ENCODE peak calls at places on chromosome 7, in five cellular contexts. Q, K, I, O and T are unnamed samples.

GRCh38 chr7:98352621-98353020 is 48.3 kb downstream of the BAIAP2L1 start:
- DNase-seq in Q (peak), K (no peak), I (no peak), O (no peak), T (no peak)

GRCh38 chr7:27600247-27600646 is 62.4 kb downstream of the HIBADH start:
- DNase-seq in Q (no peak), K (peak), I (no peak), O (no peak), T (no peak)

GRCh38 chr7:1721047-1721687 is 51.1 kb downstream of the ELFN1 start:
- DNase-seq in Q (no peak), K (no peak), I (no peak), O (no peak), T (no peak)

GRCh38 chr7:28130277-28130676 is 50.3 kb downstream of the JAZF1 start:
- DNase-seq in Q (no peak), K (no peak), I (no peak), O (no peak), T (no peak)

GRCh38 chr7:86645174-86645566 is 1.5 kb downstream of the GRM3 start:
- DNase-seq in Q (no peak), K (no peak), I (no peak), O (no peak), T (no peak)

GRCh38 chr7:85765698-85766298 is 578.9 kb upstream of the SEMA3D start:
- DNase-seq in Q (no peak), K (peak), I (no peak), O (no peak), T (no peak)

GRCh38 chr7:19110026-19110777 is 7.2 kb downstream of the TWIST1 start:
- DNase-seq in Q (no peak), K (no peak), I (no peak), O (no peak), T (no peak)

GRCh38 chr7:55449205-55449991 is 84.3 kb downstream of the LANCL2 start:
- DNase-seq in Q (no peak), K (no peak), I (no peak), O (no peak), T (no peak)

GRCh38 chr7:32958046-32959025 is 1.1 kb downstream of the FKBP9 start:
- DNase-seq in Q (no peak), K (peak), I (no peak), O (peak), T (no peak)

GRCh38 chr7:674454-675410 is 51.8 kb upstream of the DNAAF5 start:
- DNase-seq in Q (no peak), K (no peak), I (no peak), O (no peak), T (no peak)

GRCh38 chr7:8065356-8065813 is 96.8 kb downstream of the GLCCI1 start:
- DNase-seq in Q (no peak), K (no peak), I (no peak), O (no peak), T (no peak)

GRCh38 chr7:41237956-41238355 is 464.9 kb downstream of the INHBA start:
- DNase-seq in Q (no peak), K (no peak), I (no peak), O (no peak), T (no peak)

GRCh38 chr7:122290476-122290875 is 14.1 kb downstream of the FEZF1 start:
- DNase-seq in Q (no peak), K (no peak), I (no peak), O (no peak), T (no peak)

GRCh38 chr7:27400168-27400567 is 157.6 kb downstream of the EVX1 start:
- DNase-seq in Q (no peak), K (no peak), I (no peak), O (no peak), T (no peak)

GRCh38 chr7:16677978-16678494 is 32.1 kb downstream of the BZW2 start:
- DNase-seq in Q (no peak), K (no peak), I (no peak), O (no peak), T (no peak)

GRCh38 chr7:143405671-143406352 is 2.8 kb downstream of the EPHA1 start:
- DNase-seq in Q (no peak), K (no peak), I (no peak), O (no peak), T (no peak)

GRCh38 chr7:135238112-135238744 is 4.6 kb downstream of the STRA8 start:
- DNase-seq in Q (peak), K (no peak), I (peak), O (peak), T (no peak)

GRCh38 chr7:90661290-90662151 is 65.4 kb downstream of the CDK14 start:
- DNase-seq in Q (no peak), K (no peak), I (no peak), O (no peak), T (no peak)

GRCh38 chr7:112081778-112082177 is 124.4 kb downstream of the DOCK4 start:
- DNase-seq in Q (no peak), K (no peak), I (no peak), O (no peak), T (no peak)

GRCh38 chr7:77436889-77437265 is 20.7 kb upstream of the GSAP start:
- DNase-seq in Q (no peak), K (no peak), I (no peak), O (no peak), T (no peak)

GRCh38 chr7:47277321-47277781 is 304.6 kb downstream of the TNS3 start:
- DNase-seq in Q (no peak), K (no peak), I (no peak), O (no peak), T (no peak)

GRCh38 chr7:81470084-81470723 is 299.6 kb downstream of the HGF start:
- DNase-seq in Q (peak), K (peak), I (peak), O (peak), T (no peak)

GRCh38 chr7:71077743-71078476 is 54.0 kb upstream of the GALNT17 start:
- DNase-seq in Q (no peak), K (no peak), I (no peak), O (no peak), T (no peak)

GRCh38 chr7:4123823-4124222 is 558.3 kb upstream of the FOXK1 start:
- DNase-seq in Q (no peak), K (no peak), I (no peak), O (no peak), T (no peak)

GRCh38 chr7:85890244-85890811 is 703.5 kb upstream of the SEMA3D start:
- DNase-seq in Q (peak), K (peak), I (peak), O (peak), T (no peak)

GRCh38 chr7:70420263-70420662 is 711.7 kb upstream of the GALNT17 start:
- DNase-seq in Q (no peak), K (no peak), I (no peak), O (no peak), T (no peak)

GRCh38 chr7:92644406-92645113 is 54.4 kb upstream of the FAM133B start:
- DNase-seq in Q (no peak), K (no peak), I (no peak), O (no peak), T (no peak)

GRCh38 chr7:151210087-151210854 is at the start of gene H2BK1:
- DNase-seq in Q (no peak), K (no peak), I (no peak), O (no peak), T (no peak)

GRCh38 chr7:128737867-128738390 is 1.2 kb upstream of the CALU start:
- DNase-seq in Q (peak), K (peak), I (peak), O (peak), T (no peak)

GRCh38 chr7:100887955-100888481 is 1.5 kb downstream of the UFSP1 start:
- DNase-seq in Q (no peak), K (no peak), I (no peak), O (no peak), T (no peak)

GRCh38 chr7:3649678-3650445 is 348.8 kb downstream of the SDK1 start:
- DNase-seq in Q (no peak), K (no peak), I (no peak), O (no peak), T (no peak)

GRCh38 chr7:106128846-106129245 is 16.7 kb upstream of the SYPL1 start:
- DNase-seq in Q (no peak), K (no peak), I (no peak), O (no peak), T (no peak)

GRCh38 chr7:371119-371778 is 81.3 kb downstream of the FOXL3 start:
- DNase-seq in Q (peak), K (peak), I (no peak), O (peak), T (no peak)

GRCh38 chr7:92953657-92954056 is 117.3 kb upstream of the CDK6 start:
- DNase-seq in Q (no peak), K (no peak), I (no peak), O (peak), T (no peak)

GRCh38 chr7:92695308-92696261 is 105.4 kb upstream of the FAM133B start:
- DNase-seq in Q (peak), K (peak), I (peak), O (peak), T (no peak)

GRCh38 chr7:106537119-106537518 is 123.8 kb downstream of the CCDC71L start:
- DNase-seq in Q (no peak), K (no peak), I (no peak), O (no peak), T (no peak)

GRCh38 chr7:24980695-24981543 is 941 bp upstream of the OSBPL3 start:
- DNase-seq in Q (peak), K (no peak), I (no peak), O (no peak), T (no peak)
- TF ChIP-seq POLR2A in Q (no peak), K (no peak), I (no peak), O (no peak), T (no peak)

GRCh38 chr7:137962491-137962874 is 39.4 kb downstream of the CREB3L2 start:
- DNase-seq in Q (no peak), K (no peak), I (no peak), O (no peak), T (no peak)

GRCh38 chr7:137959987-137960386 is 41.9 kb downstream of the CREB3L2 start:
- DNase-seq in Q (no peak), K (no peak), I (no peak), O (no peak), T (no peak)

GRCh38 chr7:137958593-137959431 is 43.1 kb downstream of the CREB3L2 start:
- DNase-seq in Q (no peak), K (no peak), I (no peak), O (no peak), T (no peak)

GRCh38 chr7:137962875-137963507 is 38.9 kb downstream of the CREB3L2 start:
- DNase-seq in Q (no peak), K (no peak), I (no peak), O (peak), T (no peak)

DNA sequence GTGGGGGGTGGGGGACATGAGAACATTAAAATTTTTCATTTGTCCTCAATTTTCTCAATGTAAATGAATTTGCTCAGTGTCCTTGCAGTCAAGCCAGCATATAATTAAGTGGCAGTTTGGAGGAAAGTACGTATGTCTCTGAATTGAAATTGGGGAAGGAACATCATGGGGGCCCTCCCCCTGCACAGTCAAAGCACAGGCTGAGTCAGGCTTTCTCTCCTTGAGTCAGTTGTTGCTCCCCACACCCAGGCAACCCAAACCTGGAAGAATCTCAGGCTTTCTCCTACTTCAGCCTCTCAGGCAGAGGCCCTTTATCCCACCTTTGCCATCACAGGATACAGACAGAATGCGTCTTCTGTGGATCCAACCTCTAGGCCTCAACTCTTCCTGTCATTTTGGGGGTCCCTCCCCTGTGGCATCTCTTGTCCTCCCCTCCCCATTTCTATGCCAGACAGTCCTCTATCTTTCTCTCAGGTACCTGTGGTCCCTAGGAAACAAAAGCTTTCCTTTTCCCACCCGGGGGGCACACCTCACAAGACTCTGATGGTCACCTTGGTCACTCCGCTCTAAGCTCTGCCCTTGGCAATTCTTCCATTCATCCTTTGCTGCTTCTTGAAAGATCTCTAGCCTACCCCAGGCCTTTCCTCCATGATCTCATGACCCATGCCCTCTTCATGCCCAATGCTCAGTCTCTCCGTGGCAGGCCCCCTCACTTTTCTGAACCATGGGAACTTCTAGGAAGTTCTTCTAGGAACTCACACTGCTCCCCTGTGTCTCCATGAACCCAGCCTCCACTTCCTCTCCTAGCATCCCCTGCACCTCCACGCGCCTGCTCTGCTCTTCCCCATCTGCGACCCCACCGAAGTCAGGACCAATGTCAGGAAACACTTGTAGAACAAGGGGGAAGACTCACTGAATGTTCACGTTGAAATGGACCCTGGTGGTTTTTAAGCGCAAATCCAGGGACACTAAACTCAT is 40.4 kb downstream of the CREB3L2 start:
- DNase-seq in Q (no peak), K (no peak), I (no peak), O (peak), T (no peak)
- TF ChIP-seq REST in Q (no peak), K (no peak), I (no peak), O (no peak), T (no peak)

DNA sequence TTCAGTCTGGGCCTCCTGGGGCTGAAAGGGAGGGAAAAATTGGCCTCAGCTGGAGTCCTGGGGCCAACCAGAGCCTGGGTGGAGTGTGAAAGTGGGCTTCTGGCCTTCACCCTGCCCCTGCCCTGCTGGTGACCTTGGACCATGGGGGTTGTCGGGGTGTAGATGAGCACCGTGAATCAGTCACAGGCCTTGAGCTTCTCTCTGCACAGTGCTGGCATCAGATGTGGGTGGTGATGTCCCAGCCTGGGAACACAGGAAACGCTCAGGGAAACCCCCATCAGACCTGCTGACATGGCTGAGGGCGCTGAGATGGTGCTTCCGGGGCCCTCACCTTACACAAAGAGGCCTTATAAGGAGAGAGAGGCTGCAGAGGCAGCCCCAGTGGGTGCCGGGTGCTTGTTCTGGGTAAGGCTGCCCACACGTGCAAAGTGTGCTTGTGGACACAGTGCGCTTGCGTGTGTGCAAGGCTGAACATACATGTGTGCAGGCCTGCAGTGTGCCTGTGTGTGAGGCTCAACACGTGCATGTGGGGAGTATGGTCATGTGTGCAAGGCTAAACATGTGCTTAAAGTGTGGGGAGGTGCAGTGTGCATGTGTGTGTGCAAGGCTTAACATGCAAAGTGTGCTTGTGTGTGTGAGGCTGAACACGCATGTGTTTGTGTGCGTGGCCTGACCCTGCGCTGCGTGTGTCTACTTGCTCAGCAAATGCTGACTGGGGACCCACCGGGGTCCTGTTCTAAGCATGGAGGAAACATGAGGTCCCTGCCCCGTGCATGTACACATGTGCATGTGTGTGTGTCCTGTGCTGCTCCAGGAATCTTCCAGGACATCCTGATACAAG is 6.5 kb downstream of the ARPC1B start:
- DNase-seq in Q (no peak), K (peak), I (no peak), O (no peak), T (peak)
- TF ChIP-seq POLR2A in Q (no peak), K (peak), I (no peak), O (peak), T (peak)

DNA sequence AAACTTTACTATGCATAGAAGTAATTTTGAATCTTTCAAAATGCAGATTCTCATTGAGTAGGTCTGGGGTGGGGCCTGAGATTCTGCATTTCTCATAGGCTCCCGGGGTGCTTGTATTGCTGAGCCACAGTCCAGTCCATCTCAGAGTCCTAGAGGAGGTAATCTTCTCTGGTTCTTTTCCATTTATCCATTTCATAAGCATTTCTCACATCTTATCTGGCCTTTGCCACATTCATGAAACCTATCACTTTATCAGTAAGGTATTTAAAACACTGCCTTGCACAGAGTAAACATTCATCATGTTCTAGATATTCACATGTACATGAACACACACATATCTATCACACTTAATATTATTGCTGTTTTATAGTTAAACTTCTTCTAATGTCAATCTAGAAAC is 11.9 kb downstream of the GNAI1 start:
- DNase-seq in Q (no peak), K (no peak), I (no peak), O (no peak), T (no peak)
- TF ChIP-seq REST in Q (no peak), K (no peak), I (no peak), O (no peak), T (no peak)

GRCh38 chr7:50667789-50668226 is 102.6 kb upstream of the DDC start:
- DNase-seq in Q (no peak), K (no peak), I (no peak), O (no peak), T (no peak)
- TF ChIP-seq POLR2A in Q (no peak), K (no peak), I (no peak), O (no peak), T (no peak)

DNA sequence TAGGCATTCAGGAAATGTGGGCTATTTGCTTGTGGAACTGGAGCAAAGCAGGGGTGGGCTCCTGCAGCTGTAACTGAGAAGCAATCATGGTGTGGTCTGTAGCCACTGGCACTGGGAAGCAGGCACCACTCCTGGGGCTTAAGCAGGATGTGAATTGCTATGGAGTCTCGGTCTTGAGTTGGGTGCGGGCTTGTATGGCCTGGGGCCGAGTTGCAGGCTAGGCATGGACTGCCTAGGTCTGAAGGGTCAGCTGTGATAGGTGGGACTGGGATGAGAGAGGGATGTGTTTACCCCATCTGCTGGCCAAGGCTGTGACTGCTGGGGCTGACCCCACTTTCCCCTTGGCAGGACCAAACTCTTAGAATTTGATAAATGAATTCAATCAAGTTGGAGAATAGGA is 43.0 kb downstream of the ADCY1 start:
- DNase-seq in Q (no peak), K (no peak), I (no peak), O (no peak), T (no peak)
- TF ChIP-seq REST in Q (no peak), K (no peak), I (no peak), O (no peak), T (no peak)

GRCh38 chr7:29146082-29146706 is at the start of gene CPVL:
- DNase-seq in Q (no peak), K (peak), I (peak), O (peak), T (no peak)
- TF ChIP-seq POLR2A in Q (no peak), K (peak), I (no peak), O (no peak), T (peak)

DNA sequence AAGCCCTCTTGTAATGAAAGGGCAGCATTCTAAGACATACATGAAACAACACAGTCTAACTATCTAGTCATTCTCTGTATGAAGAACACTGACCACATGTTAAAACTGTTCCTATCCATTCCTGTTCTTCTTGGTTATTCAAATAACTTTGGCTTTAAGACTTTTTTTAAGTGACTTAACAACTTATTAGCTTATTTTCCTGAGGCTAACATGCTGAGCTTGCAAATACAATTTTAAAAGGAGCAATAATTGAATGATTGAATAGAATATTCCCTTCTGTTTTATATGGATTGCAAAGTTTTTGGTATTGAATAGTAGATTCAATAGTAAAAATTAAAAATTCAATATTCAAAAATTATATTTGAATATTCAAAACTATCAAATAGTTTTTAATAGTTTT is 92.3 kb downstream of the HTR5A start:
- DNase-seq in Q (no peak), K (no peak), I (no peak), O (no peak), T (no peak)
- TF ChIP-seq REST in Q (no peak), K (no peak), I (no peak), O (no peak), T (no peak)

GRCh38 chr7:66694286-66694685 is 46.2 kb upstream of the RABGEF1 start:
- DNase-seq in Q (no peak), K (no peak), I (no peak), O (no peak), T (no peak)
- TF ChIP-seq POLR2A in Q (no peak), K (no peak), I (no peak), O (no peak), T (no peak)

GRCh38 chr7:126792501-126792900 is 460.2 kb downstream of the GRM8 start:
- DNase-seq in Q (no peak), K (no peak), I (no peak), O (no peak), T (no peak)

GRCh38 chr7:126790763-126791162 is 462.0 kb downstream of the GRM8 start:
- DNase-seq in Q (no peak), K (no peak), I (no peak), O (no peak), T (no peak)

GRCh38 chr7:126791306-126791705 is 461.4 kb downstream of the GRM8 start:
- DNase-seq in Q (no peak), K (no peak), I (no peak), O (no peak), T (no peak)
- TF ChIP-seq REST in Q (no peak), K (no peak), I (no peak), O (no peak), T (no peak)